ENCODE peak calls at places on chromosomes 4 and X, in nine cellular contexts. One of them, this sample, is unnamed.
A peak's percentile ranks its signal among the peaks of the same experiment; 100 is the strongest.

GRCh38 chr4:135281230-135281629 is 1079.6 kb upstream of the PABPC4L start:
- DNase-seq in keratinocyte: no peak
- DNase-seq in HCT116: no peak
- DNase-seq in glutamatergic neuron: no peak
- DNase-seq in fibroblast of gingiva: no peak
- DNase-seq in EH: peak; percentile 25
- DNase-seq in psoas muscle: no peak
- DNase-seq in NCI-H1092 treated with DMSO at 0.1 percent for 48 hours: no peak
- DNase-seq in HFFc6: no peak
- DNase-seq in this sample: no peak

GRCh38 chr4:94722748-94723147 is 35.0 kb upstream of the BMPR1B start:
- DNase-seq in keratinocyte: no peak
- DNase-seq in psoas muscle: no peak
- DNase-seq in NCI-H1092 treated with DMSO at 0.1 percent for 48 hours: no peak
- DNase-seq in HCT116: no peak
- DNase-seq in fibroblast of gingiva: no peak
- DNase-seq in HFFc6: no peak
- DNase-seq in EH: no peak
- DNase-seq in glutamatergic neuron: no peak
- DNase-seq in this sample: no peak

GRCh38 chrX:14673764-14674163 is 144.4 kb downstream of the GLRA2 start:
- DNase-seq in glutamatergic neuron: no peak
- DNase-seq in EH: peak; percentile 87
- DNase-seq in HCT116: peak; percentile 78
- DNase-seq in psoas muscle: no peak
- DNase-seq in HFFc6: peak; percentile 84
- DNase-seq in NCI-H1092 treated with DMSO at 0.1 percent for 48 hours: peak; percentile 9
- DNase-seq in fibroblast of gingiva: peak; percentile 51
- DNase-seq in keratinocyte: peak; percentile 46
- DNase-seq in this sample: peak; percentile 9

GRCh38 chrX:100976211-100976610 is 6.7 kb downstream of the ARL13A start:
- DNase-seq in fibroblast of gingiva: no peak
- DNase-seq in NCI-H1092 treated with DMSO at 0.1 percent for 48 hours: no peak
- DNase-seq in glutamatergic neuron: no peak
- DNase-seq in HFFc6: no peak
- DNase-seq in keratinocyte: no peak
- DNase-seq in psoas muscle: no peak
- DNase-seq in HCT116: no peak
- DNase-seq in EH: peak; percentile 15
- DNase-seq in this sample: no peak

GRCh38 chrX:41381685-41382084 is 47.7 kb downstream of the DDX3X start:
- DNase-seq in fibroblast of gingiva: peak; percentile 88
- DNase-seq in HCT116: peak; percentile 56
- DNase-seq in EH: peak; percentile 91
- DNase-seq in glutamatergic neuron: peak; percentile 22
- DNase-seq in NCI-H1092 treated with DMSO at 0.1 percent for 48 hours: no peak
- DNase-seq in HFFc6: peak; percentile 64
- DNase-seq in keratinocyte: no peak
- DNase-seq in psoas muscle: peak; percentile 23
- DNase-seq in this sample: peak; percentile 26

GRCh38 chrX:3549442-3549875 is 164.0 kb downstream of the PRKX start:
- DNase-seq in EH: peak; percentile 64
- DNase-seq in NCI-H1092 treated with DMSO at 0.1 percent for 48 hours: peak; percentile 25
- DNase-seq in HCT116: no peak
- DNase-seq in glutamatergic neuron: peak; percentile 17
- DNase-seq in keratinocyte: no peak
- DNase-seq in psoas muscle: no peak
- DNase-seq in fibroblast of gingiva: peak; percentile 48
- DNase-seq in HFFc6: peak; percentile 22
- DNase-seq in this sample: no peak

GRCh38 chrX:40169193-40170086 is 71.7 kb upstream of the BCOR start:
- DNase-seq in HCT116: peak; percentile 78
- DNase-seq in HFFc6: no peak
- DNase-seq in keratinocyte: no peak
- DNase-seq in fibroblast of gingiva: peak; percentile 22
- DNase-seq in NCI-H1092 treated with DMSO at 0.1 percent for 48 hours: peak; percentile 93
- DNase-seq in glutamatergic neuron: peak; percentile 70
- DNase-seq in psoas muscle: peak; percentile 48
- DNase-seq in EH: peak; percentile 75
- DNase-seq in this sample: no peak

GRCh38 chr4:2141762-2142520 is 82.8 kb downstream of the NAT8L start:
- DNase-seq in fibroblast of gingiva: no peak
- DNase-seq in psoas muscle: no peak
- DNase-seq in EH: no peak
- DNase-seq in keratinocyte: no peak
- DNase-seq in NCI-H1092 treated with DMSO at 0.1 percent for 48 hours: no peak
- DNase-seq in HFFc6: no peak
- DNase-seq in glutamatergic neuron: no peak
- DNase-seq in HCT116: no peak
- DNase-seq in this sample: no peak

GRCh38 chr4:77385124-77385969 is 220.3 kb upstream of the CXCL13 start:
- DNase-seq in HCT116: peak; percentile 54
- DNase-seq in HFFc6: peak; percentile 59
- DNase-seq in EH: peak; percentile 66
- DNase-seq in keratinocyte: peak; percentile 5
- DNase-seq in NCI-H1092 treated with DMSO at 0.1 percent for 48 hours: peak; percentile 53
- DNase-seq in fibroblast of gingiva: peak; percentile 52
- DNase-seq in glutamatergic neuron: peak; percentile 67
- DNase-seq in psoas muscle: peak; percentile 21
- DNase-seq in this sample: peak; percentile 15

GRCh38 chr4:26950446-26950845 is 89.8 kb downstream of the STIM2 start:
- DNase-seq in psoas muscle: no peak
- DNase-seq in HFFc6: no peak
- DNase-seq in glutamatergic neuron: no peak
- DNase-seq in HCT116: no peak
- DNase-seq in EH: no peak
- DNase-seq in keratinocyte: no peak
- DNase-seq in NCI-H1092 treated with DMSO at 0.1 percent for 48 hours: no peak
- DNase-seq in fibroblast of gingiva: no peak
- DNase-seq in this sample: no peak

GRCh38 chr4:186137193-186137792 is 32.8 kb downstream of the FAM149A start:
- DNase-seq in glutamatergic neuron: no peak
- DNase-seq in HCT116: peak; percentile 12
- DNase-seq in psoas muscle: no peak
- DNase-seq in fibroblast of gingiva: peak; percentile 24
- DNase-seq in HFFc6: no peak
- DNase-seq in keratinocyte: no peak
- DNase-seq in EH: peak; percentile 23
- DNase-seq in NCI-H1092 treated with DMSO at 0.1 percent for 48 hours: peak; percentile 40
- DNase-seq in this sample: no peak

GRCh38 chr4:9962611-9963314 is 58.5 kb downstream of the SLC2A9 start:
- DNase-seq in fibroblast of gingiva: no peak
- DNase-seq in psoas muscle: no peak
- DNase-seq in HFFc6: no peak
- DNase-seq in keratinocyte: no peak
- DNase-seq in EH: no peak
- DNase-seq in HCT116: no peak
- DNase-seq in glutamatergic neuron: no peak
- DNase-seq in NCI-H1092 treated with DMSO at 0.1 percent for 48 hours: no peak
- DNase-seq in this sample: no peak